ENCODE peak calls at places on chromosomes 11 and 22, in nine cellular contexts. T, R, Y, K, M, O, W, U and X are unnamed samples.

GRCh38 chr11:125170406-125171031 is 6.0 kb downstream of the PKNOX2 start:
- DNase-seq in K (peak; percentile 96), M (no peak), T (peak; percentile 96), U (peak; percentile 58), W (peak; percentile 98), O (no peak), R (peak; percentile 3), Y (peak; percentile 78), X (no peak)

GRCh38 chr11:65557280-65558001 is 718 bp downstream of the LTBP3 start:
- DNase-seq in W (no peak), M (no peak), O (peak; percentile 24), R (no peak), K (no peak), Y (peak; percentile 43), T (no peak), U (no peak), X (no peak)

GRCh38 chr11:61737131-61737530 is 15.3 kb upstream of the MYRF start:
- DNase-seq in Y (no peak), R (no peak), O (no peak), W (no peak), T (no peak), M (no peak), U (no peak), K (no peak), X (no peak)

GRCh38 chr11:130779943-130780342 is 136.3 kb downstream of the SNX19 start:
- DNase-seq in K (no peak), W (no peak), U (no peak), Y (no peak), M (no peak), O (no peak), T (no peak), R (no peak), X (no peak)

GRCh38 chr11:83132191-83132590 is 24.7 kb upstream of the PCF11 start:
- DNase-seq in W (no peak), R (no peak), O (no peak), T (no peak), U (no peak), Y (no peak), M (no peak), K (no peak), X (no peak)

GRCh38 chr11:111986589-111986988 is 38.6 kb upstream of the DLAT start:
- DNase-seq in Y (no peak), K (no peak), T (no peak), M (no peak), W (no peak), O (no peak), U (no peak), R (no peak), X (no peak)

GRCh38 chr11:1510928-1511327 is 24.3 kb upstream of the MOB2 start:
- DNase-seq in R (no peak), T (no peak), O (no peak), M (no peak), K (no peak), W (no peak), U (no peak), Y (peak; percentile 2), X (no peak)

GRCh38 chr11:35290876-35291275 is 128.5 kb downstream of the SLC1A2 start:
- DNase-seq in Y (no peak), O (no peak), M (no peak), K (no peak), W (no peak), U (no peak), R (no peak), T (no peak), X (no peak)

GRCh38 chr11:46246514-46246913 is 30.9 kb upstream of the CREB3L1 start:
- DNase-seq in M (peak; percentile 37), T (peak; percentile 61), W (peak; percentile 40), O (no peak), R (no peak), U (no peak), K (peak; percentile 33), Y (no peak), X (peak; percentile 90)

GRCh38 chr11:19953909-19954308 is 206.4 kb downstream of the DBX1 start:
- DNase-seq in Y (no peak), W (peak; percentile 94), U (no peak), O (peak; percentile 34), K (peak; percentile 94), T (peak; percentile 94), M (peak; percentile 79), R (peak; percentile 76), X (peak; percentile 84)

GRCh38 chr11:25515576-25515975 is 816.4 kb upstream of the ANO3 start:
- DNase-seq in Y (no peak), U (no peak), K (no peak), W (no peak), T (no peak), M (no peak), O (no peak), R (no peak), X (no peak)

GRCh38 chr11:78840623-78841022 is 266.0 kb upstream of the NARS2 start:
- DNase-seq in U (no peak), W (peak; percentile 13), M (peak; percentile 80), Y (no peak), R (no peak), O (no peak), K (no peak), T (no peak), X (peak; percentile 88)

GRCh38 chr11:70270104-70270876 is at the start of gene PPFIA1:
- DNase-seq in W (peak; percentile 96), K (peak; percentile 94), U (peak; percentile 96), T (peak; percentile 90), Y (peak; percentile 96), M (peak; percentile 68), R (peak; percentile 54), O (peak; percentile 95), X (peak; percentile 91)

GRCh38 chr11:61996933-61997332 is 29.5 kb upstream of the FTH1 start:
- DNase-seq in O (no peak), K (no peak), U (no peak), Y (no peak), R (no peak), M (no peak), W (no peak), T (no peak), X (no peak)

GRCh38 chr11:61754534-61755482 is 2.4 kb downstream of the MYRF start:
- DNase-seq in M (no peak), T (peak; percentile 81), U (no peak), O (no peak), Y (no peak), R (no peak), K (peak; percentile 29), W (peak; percentile 88), X (no peak)

GRCh38 chr22:29109853-29110252 is 37.0 kb downstream of the KREMEN1 start:
- DNase-seq in M (no peak), K (no peak), W (peak; percentile 28), R (no peak), Y (no peak), T (peak; percentile 23), O (no peak), U (no peak), X (no peak)

GRCh38 chr22:29113329-29113728 is 40.5 kb downstream of the KREMEN1 start:
- DNase-seq in R (no peak), U (no peak), K (no peak), W (no peak), M (no peak), Y (no peak), T (no peak), O (no peak), X (no peak)

GRCh38 chr22:29112680-29113079 is 39.8 kb downstream of the KREMEN1 start:
- DNase-seq in M (no peak), R (no peak), Y (no peak), O (no peak), U (no peak), T (no peak), W (no peak), K (no peak), X (peak; percentile 50)

GRCh38 chr22:29110946-29111345 is 38.1 kb downstream of the KREMEN1 start:
- DNase-seq in K (no peak), T (no peak), O (no peak), R (no peak), M (no peak), W (no peak), U (no peak), Y (no peak), X (no peak)

DNA sequence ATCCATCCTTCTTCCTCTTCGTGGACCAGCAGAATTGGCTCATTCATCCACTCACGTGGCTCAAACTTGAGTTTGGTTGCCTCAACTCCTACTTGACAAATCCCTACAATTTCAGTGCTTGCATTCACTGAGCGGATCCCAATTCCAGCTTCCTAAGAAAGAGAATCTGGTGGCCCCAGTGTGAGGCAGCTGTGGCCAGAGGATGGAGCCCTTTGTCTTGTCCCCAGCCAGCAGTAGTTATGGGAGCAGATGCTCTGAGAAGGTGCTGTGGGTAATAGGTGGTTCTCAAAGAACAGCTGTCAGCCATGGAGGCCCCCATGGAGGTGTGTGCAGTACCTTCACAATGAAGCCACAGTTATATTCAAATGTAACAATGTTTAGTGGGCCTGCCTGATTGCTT is 39.3 kb downstream of the KREMEN1 start:
- DNase-seq in W (no peak), M (no peak), Y (no peak), K (no peak), R (no peak), O (no peak), T (no peak), U (no peak), X (no peak)
- TF ChIP-seq CTCF in W (no peak), M (no peak), Y (no peak), K (no peak), R (no peak), O (no peak), T (no peak), U (no peak), X (peak; percentile 2)

GRCh38 chr11:73757598-73757997 is 3.3 kb downstream of the RAB6A start:
- DNase-seq in K (no peak), M (no peak), U (no peak), W (no peak), O (no peak), R (no peak), Y (no peak), T (no peak), X (no peak)
- H3K4me3 ChIP-seq in K (no peak overlapping the region), M (no peak overlapping the region), U (no peak overlapping the region), W (no peak overlapping the region), O (no peak overlapping the region), R (no peak overlapping the region), Y (no peak overlapping the region), T (peak overlapping the region; percentile 84), X (no peak overlapping the region)

DNA sequence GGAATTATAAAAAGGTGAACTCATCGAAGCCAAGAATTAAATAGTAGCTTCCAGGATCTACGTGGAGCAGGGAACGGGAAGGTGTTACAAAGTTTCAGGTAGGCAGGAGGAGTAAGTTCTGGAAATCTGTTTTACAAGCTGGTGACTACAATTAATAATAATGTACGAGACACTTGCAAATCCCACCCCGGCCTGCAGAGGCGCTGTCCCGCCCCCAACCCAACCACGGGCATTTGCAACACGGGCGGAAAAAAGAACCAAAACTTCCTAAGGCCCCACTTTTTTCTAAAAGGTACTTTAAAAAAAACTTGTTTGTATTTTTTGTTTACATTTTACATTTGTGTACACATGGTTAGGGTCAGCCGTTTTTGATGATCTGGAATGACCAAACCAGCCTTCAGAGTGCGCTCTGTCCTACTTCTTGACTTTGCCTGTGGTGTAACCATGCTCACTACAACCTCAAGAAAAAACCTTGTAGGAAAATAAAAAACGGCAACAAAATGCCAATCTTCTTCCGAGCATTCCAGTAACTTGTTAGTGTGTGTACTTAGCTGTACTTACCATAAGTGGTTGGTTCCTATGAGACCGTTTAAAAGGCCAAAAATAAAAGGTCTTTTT is 449.6 kb upstream of the B3GAT1 start:
- DNase-seq in R (no peak), T (no peak), M (no peak), W (no peak), O (no peak), Y (no peak), K (no peak), U (no peak), X (no peak)
- TF ChIP-seq CTCF in R (no peak), T (no peak), M (no peak), W (peak; percentile 6), O (no peak), Y (no peak), K (no peak), U (no peak), X (no peak)

GRCh38 chr22:49724030-49724892 is 103.4 kb downstream of the BRD1 start:
- DNase-seq in Y (no peak), K (no peak), M (no peak), T (no peak), R (no peak), U (no peak), O (no peak), W (no peak), X (no peak)
- H3K4me3 ChIP-seq in Y (peak overlapping the region; percentile 52), K (no peak overlapping the region), M (no peak overlapping the region), T (no peak overlapping the region), R (no peak overlapping the region), U (peak overlapping the region; percentile 53), O (no peak overlapping the region), W (no peak overlapping the region), X (no peak overlapping the region)